ENCODE peak calls at places on chromosomes 5 and 9, in five cellular contexts. R is upper lobe of right lung; V is CD8-positive, alpha-beta T cell; J is IMR-90; W is prostate gland. Y is an unnamed sample. For H3K4me1 and H3K9me3, the result is how much of the 10 kb centered on the place peaks cover.

GRCh38 chr9:89185980-89186379 is 7.4 kb upstream of the SHC3 start:
- DNase-seq in R (no peak), V (no peak), J (peak), W (no peak), Y (peak)

GRCh38 chr5:89313804-89314588 is 431.0 kb upstream of the MEF2C start:
- DNase-seq in R (no peak), V (peak), J (peak), W (no peak), Y (peak)

GRCh38 chr5:127942246-127943060 is 141.1 kb upstream of the SLC12A2 start:
- DNase-seq in R (no peak), V (no peak), J (peak), W (no peak), Y (peak)

GRCh38 chr5:36398137-36398536 is 96.4 kb upstream of the RANBP3L start:
- DNase-seq in R (no peak), V (no peak), J (peak), W (no peak), Y (peak)

GRCh38 chr9:96874201-96874785 is 20.0 kb upstream of the ZNF782 start:
- DNase-seq in R (no peak), V (no peak), J (no peak), W (no peak), Y (no peak)

GRCh38 chr5:176183321-176184074 is 54.7 kb upstream of the SIMC1 start:
- DNase-seq in R (no peak), V (no peak), J (no peak), W (no peak), Y (no peak)

GRCh38 chr5:156971415-156971814 is 8.4 kb upstream of the TIMD4 start:
- DNase-seq in R (no peak), V (no peak), J (no peak), W (no peak), Y (no peak)

GRCh38 chr9:100277166-100277979 is 75.4 kb downstream of the TEX10 start:
- DNase-seq in R (no peak), V (no peak), J (peak), W (no peak), Y (peak)

GRCh38 chr9:4321554-4321953 is 21.7 kb upstream of the GLIS3 start:
- DNase-seq in R (no peak), V (no peak), J (peak), W (no peak), Y (no peak)

GRCh38 chr5:29161399-29161798 is 2032.1 kb upstream of the CDH6 start:
- DNase-seq in R (no peak), V (no peak), J (no peak), W (no peak), Y (no peak)

GRCh38 chr5:9712506-9713285 is 82.5 kb upstream of the TAS2R1 start:
- DNase-seq in R (no peak), V (no peak), J (peak), W (no peak), Y (peak)

GRCh38 chr9:110575169-110575568 is 4.4 kb downstream of the SVEP1 start:
- DNase-seq in R (no peak), V (no peak), J (no peak), W (peak), Y (no peak)

GRCh38 chr5:109563692-109564091 is 126.0 kb upstream of the MAN2A1 start:
- DNase-seq in R (no peak), V (no peak), J (no peak), W (no peak), Y (no peak)
- H3K4me1 ChIP-seq in R (under half), V (under half), J (under half), W (under half), Y (under half)

GRCh38 chr5:141121985-141122384 is 367 bp downstream of the PCDHB4 start:
- DNase-seq in R (peak), V (no peak), J (no peak), W (no peak), Y (no peak)
- H3K9me3 ChIP-seq in R (under half), V (under half), J (under half), W (under half), Y (under half)

DNA sequence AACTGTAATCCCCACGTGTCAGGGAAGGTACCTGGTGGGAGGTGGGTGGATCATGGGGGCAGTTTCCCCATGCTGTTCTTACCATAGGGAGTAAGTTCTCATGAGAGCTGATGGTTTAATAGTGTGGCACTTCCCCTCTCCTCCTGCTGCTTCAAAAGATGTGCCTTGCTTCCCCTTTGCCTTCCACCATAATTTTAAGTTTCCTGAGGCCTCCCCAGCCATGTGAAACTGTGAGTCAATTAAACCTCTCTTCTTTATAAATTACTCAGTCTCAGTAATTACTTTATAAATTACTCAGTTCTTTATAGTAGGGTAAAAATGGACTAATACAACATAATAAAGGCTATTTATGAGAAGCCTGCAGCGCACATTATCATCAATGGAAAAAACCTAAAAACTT is 7.1 kb upstream of the CNTRL start:
- DNase-seq in R (no peak), V (no peak), J (no peak), W (no peak), Y (no peak)
- H3K4me1 ChIP-seq in R (under half), V (under half), J (under half), W (under half), Y (under half)

DNA sequence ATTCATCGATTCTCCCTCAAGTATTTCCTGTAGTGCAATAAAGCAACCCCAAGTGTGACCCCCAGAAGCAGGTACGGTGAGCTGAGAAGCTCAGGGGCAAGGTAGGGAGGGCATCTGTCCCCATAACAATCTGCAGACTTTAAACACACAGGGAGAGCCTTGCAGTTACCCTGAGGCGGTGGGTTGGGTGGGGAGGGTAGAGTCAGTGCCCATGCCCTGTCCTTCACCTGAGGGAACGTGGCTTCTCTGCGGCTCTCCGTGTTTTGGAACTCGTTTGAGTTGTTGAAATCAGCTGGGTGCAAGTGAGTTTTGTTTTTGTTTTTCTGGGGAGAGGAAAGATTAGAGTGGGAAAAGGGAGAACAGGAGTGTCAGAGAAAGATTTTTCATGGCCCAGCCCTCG is 266.7 kb upstream of the VLDLR start:
- DNase-seq in R (no peak), V (no peak), J (no peak), W (no peak), Y (no peak)
- H3K9me3 ChIP-seq in R (under half), V (under half), J (under half), W (under half), Y (under half)

GRCh38 chr5:134611515-134611914 is 21.1 kb downstream of the SAR1B start:
- DNase-seq in R (no peak), V (no peak), J (no peak), W (no peak), Y (no peak)
- H3K4me1 ChIP-seq in R (under half), V (under half), J (under half), W (under half), Y (under half)